ENCODE peak calls at places on chromosome 1, in four cellular contexts. C is adrenal gland, R is adipocyte, K is skeletal muscle cell. Z is an unnamed sample.

GRCh38 chr1:225963735-225964530 is 22.9 kb upstream of the LEFTY2 start:
- DNase-seq in C (no peak), R (no peak), K (no peak), Z (no peak)

GRCh38 chr1:53371851-53372250 is 44.0 kb upstream of the LRP8 start:
- DNase-seq in C (no peak), R (no peak), K (no peak), Z (no peak)

GRCh38 chr1:93056214-93056613 is 22.9 kb upstream of the MTF2 start:
- DNase-seq in C (no peak), R (peak), K (peak), Z (peak)

GRCh38 chr1:36092798-36093185 is 4.1 kb downstream of the ADPRS start:
- DNase-seq in C (no peak), R (no peak), K (no peak), Z (no peak)

GRCh38 chr1:206506803-206507394 is 432 bp upstream of the RASSF5 start:
- DNase-seq in C (peak), R (no peak), K (no peak), Z (no peak)

GRCh38 chr1:116942344-116942743 is 32.6 kb downstream of the PTGFRN start:
- DNase-seq in C (no peak), R (no peak), K (no peak), Z (no peak)

GRCh38 chr1:30248373-30248772 is 475.0 kb downstream of the MATN1 start:
- DNase-seq in C (no peak), R (no peak), K (no peak), Z (no peak)

GRCh38 chr1:205071028-205071409 is 13.2 kb downstream of the TMEM81 start:
- DNase-seq in C (no peak), R (no peak), K (no peak), Z (no peak)

GRCh38 chr1:107132195-107132594 is 8.6 kb upstream of the NTNG1 start:
- DNase-seq in C (no peak), R (no peak), K (no peak), Z (no peak)

GRCh38 chr1:12594966-12595838 is 22.8 kb downstream of the DHRS3 start:
- DNase-seq in C (no peak), R (peak), K (no peak), Z (peak)

GRCh38 chr1:182259229-182259872 is 132.2 kb downstream of the GLUL start:
- DNase-seq in C (peak), R (peak), K (peak), Z (peak)

GRCh38 chr1:15345711-15346355 is 63.9 kb upstream of the EFHD2 start:
- DNase-seq in C (no peak), R (no peak), K (no peak), Z (no peak)

GRCh38 chr1:47317841-47318240 is 3.9 kb upstream of the STIL start:
- DNase-seq in C (no peak), R (peak), K (peak), Z (peak)

GRCh38 chr1:208043690-208044089 is 132.8 kb upstream of the CD34 start:
- DNase-seq in C (no peak), R (no peak), K (no peak), Z (no peak)

GRCh38 chr1:37795340-37796110 is 1.9 kb downstream of the MANEAL start:
- DNase-seq in C (peak), R (peak), K (no peak), Z (peak)

GRCh38 chr1:31154632-31155215 is 85.0 kb downstream of the NKAIN1 start:
- DNase-seq in C (peak), R (peak), K (peak), Z (peak)

GRCh38 chr1:193113258-193113991 is 8.2 kb upstream of the GLRX2 start:
- DNase-seq in C (no peak), R (no peak), K (no peak), Z (no peak)

GRCh38 chr1:10674700-10675598 is 121.5 kb downstream of the CASZ1 start:
- DNase-seq in C (no peak), R (no peak), K (no peak), Z (no peak)

GRCh38 chr1:237799762-237800474 is 90.8 kb downstream of the ZP4 start:
- DNase-seq in C (peak), R (peak), K (no peak), Z (no peak)

GRCh38 chr1:236086537-236086936 is 21.6 kb upstream of the NID1 start:
- DNase-seq in C (no peak), R (no peak), K (no peak), Z (no peak)

GRCh38 chr1:175129644-175129996 is 62.0 kb downstream of the TNN start:
- DNase-seq in C (no peak), R (no peak), K (no peak), Z (no peak)

GRCh38 chr1:112247971-112248370 is 148.0 kb upstream of the CTTNBP2NL start:
- DNase-seq in C (no peak), R (no peak), K (no peak), Z (no peak)

GRCh38 chr1:24457866-24458265 is 42.3 kb downstream of the NIPAL3 start:
- DNase-seq in C (no peak), R (no peak), K (no peak), Z (no peak)

GRCh38 chr1:228469413-228470162 is 17.6 kb upstream of the RNF187 start:
- DNase-seq in C (no peak), R (no peak), K (no peak), Z (no peak)

GRCh38 chr1:217372251-217372970 is 258.5 kb downstream of the GPATCH2 start:
- DNase-seq in C (no peak), R (no peak), K (no peak), Z (no peak)

GRCh38 chr1:180888870-180889269 is 23.8 kb upstream of the KIAA1614 start:
- DNase-seq in C (no peak), R (no peak), K (no peak), Z (no peak)

GRCh38 chr1:44536357-44536756 is 131.3 kb downstream of the RNF220 start:
- DNase-seq in C (no peak), R (no peak), K (no peak), Z (no peak)

GRCh38 chr1:156948708-156949107 is 28.3 kb downstream of the LRRC71 start:
- DNase-seq in C (no peak), R (no peak), K (no peak), Z (no peak)

GRCh38 chr1:75099581-75099980 is 34.6 kb upstream of the LHX8 start:
- DNase-seq in C (no peak), R (no peak), K (no peak), Z (no peak)

GRCh38 chr1:51699376-51699775 is 82.5 kb downstream of the OSBPL9 start:
- DNase-seq in C (no peak), R (no peak), K (no peak), Z (peak)
- H3K4me3 ChIP-seq in C (no peak), R (no peak), K (no peak), Z (no peak)

DNA sequence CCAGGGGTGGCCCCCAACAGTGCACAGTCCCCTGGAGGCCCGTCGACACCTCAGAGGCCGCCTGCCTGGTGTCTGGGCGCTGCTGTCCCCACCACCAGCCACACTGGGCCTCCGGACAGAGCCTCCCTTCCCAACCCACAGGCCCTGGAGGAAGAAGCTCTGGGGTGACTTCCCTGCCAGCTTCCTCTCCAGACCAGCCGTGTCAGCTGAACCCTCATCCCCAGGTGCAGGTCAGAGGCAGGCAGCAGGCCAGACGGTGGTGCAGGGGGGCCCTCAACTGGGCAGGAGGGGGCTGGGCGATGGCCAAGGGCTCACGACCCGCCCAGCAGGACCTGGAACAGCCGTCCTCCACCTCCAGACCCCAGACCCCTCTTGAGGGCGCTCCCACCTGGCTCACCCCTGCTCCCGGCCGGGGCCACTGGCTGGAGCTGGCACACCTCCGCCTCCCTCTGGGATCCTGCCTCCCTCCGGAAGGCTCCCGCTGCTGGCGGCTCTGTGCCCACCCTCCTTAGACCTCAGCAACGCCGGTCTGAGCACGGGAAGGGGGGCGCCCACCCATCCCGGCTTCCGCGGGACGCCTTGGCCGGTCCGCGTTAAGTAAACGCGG is 520 bp downstream of the TNFRSF18 start:
- DNase-seq in C (no peak), R (no peak), K (no peak), Z (no peak)
- H3K4me3 ChIP-seq in C (no peak), R (no peak), K (peak), Z (no peak)

DNA sequence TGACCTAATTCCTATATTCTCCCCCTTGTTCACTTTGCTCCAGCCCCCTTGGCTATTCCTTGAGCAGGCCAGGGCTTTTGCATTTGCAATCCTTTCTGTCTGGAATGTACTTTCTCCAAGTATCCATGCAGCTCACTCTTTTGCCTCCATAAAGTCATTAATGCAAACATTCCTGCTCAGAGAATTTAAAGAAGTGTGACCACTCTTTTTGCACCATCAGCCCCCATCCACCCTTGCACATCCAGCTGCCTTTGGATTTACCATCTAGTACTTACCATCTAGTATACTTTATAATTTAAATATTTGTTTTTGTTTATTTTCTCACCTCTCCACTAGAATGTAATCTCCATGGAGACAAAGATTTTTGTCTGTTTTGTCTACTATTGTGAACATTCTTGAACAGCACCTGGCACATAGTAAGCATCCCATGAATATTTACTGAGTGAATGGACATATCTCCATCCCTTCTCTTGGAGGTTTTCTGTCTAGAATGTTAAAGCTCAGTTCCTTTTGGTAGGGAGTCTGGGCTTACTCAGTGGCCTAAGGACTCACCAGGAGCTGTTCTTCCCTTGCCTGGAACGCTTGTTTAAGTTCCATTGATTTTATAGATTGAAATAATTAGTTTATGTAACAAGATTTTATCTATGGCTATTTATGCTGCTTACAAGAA is 22.6 kb downstream of the SLAMF6 start:
- DNase-seq in C (no peak), R (no peak), K (no peak), Z (no peak)
- H3K4me3 ChIP-seq in C (no peak), R (no peak), K (no peak), Z (no peak)

GRCh38 chr1:23403355-23403734 is 21.2 kb downstream of the TCEA3 start:
- DNase-seq in C (no peak), R (no peak), K (no peak), Z (no peak)
- H3K4me3 ChIP-seq in C (no peak), R (no peak), K (no peak), Z (no peak)

GRCh38 chr1:145985129-145985501 is 11.3 kb downstream of the TXNIP start:
- DNase-seq in C (peak), R (no peak), K (no peak), Z (no peak)

GRCh38 chr1:145983959-145984830 is 12.2 kb downstream of the TXNIP start:
- DNase-seq in C (no peak), R (no peak), K (no peak), Z (no peak)

GRCh38 chr1:145986551-145986950 is 9.8 kb downstream of the TXNIP start:
- DNase-seq in C (no peak), R (no peak), K (no peak), Z (no peak)

GRCh38 chr1:145987926-145988325 is 8.5 kb downstream of the TXNIP start:
- DNase-seq in C (no peak), R (no peak), K (no peak), Z (no peak)

DNA sequence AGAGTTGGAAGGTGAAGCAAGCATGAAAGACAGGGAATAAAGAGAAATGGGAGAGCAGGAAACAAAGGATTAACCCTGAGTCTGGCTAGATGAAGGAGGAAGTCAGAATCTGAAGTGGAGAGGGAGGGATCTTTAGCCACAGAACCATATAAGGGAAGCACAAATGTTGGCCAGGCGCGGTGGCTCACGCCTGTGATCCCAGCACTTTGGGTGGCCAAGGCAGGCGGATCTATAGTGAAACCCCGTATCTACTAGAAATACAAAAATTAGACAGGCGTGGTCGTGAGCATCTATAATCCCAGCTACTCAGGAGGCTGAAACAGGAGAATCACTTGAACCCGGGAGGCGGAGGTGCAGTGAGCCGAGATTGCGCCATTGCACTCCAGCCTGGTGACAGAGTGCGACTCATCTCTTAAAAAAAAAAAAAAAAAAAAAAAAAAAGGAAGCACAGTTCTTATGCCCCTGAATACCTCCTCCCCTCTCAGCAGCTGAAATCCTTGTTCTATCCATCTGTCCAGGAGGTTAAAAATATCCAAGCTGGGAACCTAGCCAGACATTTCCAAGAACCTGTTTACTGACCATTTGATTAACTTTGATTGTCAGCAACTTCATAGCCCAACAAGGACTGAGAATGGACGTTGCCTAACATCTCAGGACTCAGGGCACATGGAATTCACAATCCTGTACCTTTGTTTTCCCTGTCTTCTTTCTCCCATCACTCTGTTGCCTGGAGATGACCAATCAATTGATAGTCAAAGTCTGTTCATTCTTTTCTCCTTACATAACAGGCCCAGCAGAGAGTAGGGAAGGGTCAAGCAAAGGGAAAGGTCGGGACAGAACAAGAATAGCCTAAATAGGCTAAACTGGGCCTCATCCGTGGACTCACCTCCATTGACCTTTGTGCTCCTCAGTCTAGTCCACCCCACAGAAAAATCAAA is 10.6 kb downstream of the TXNIP start:
- DNase-seq in C (peak), R (peak), K (peak), Z (peak)
- H3K4me3 ChIP-seq in C (no peak), R (peak), K (no peak), Z (no peak)

GRCh38 chr1:39047374-39048229 is 21.5 kb downstream of the NDUFS5 start:
- DNase-seq in C (peak), R (peak), K (peak), Z (peak)
- H3K4me3 ChIP-seq in C (no peak), R (peak), K (no peak), Z (no peak)

DNA sequence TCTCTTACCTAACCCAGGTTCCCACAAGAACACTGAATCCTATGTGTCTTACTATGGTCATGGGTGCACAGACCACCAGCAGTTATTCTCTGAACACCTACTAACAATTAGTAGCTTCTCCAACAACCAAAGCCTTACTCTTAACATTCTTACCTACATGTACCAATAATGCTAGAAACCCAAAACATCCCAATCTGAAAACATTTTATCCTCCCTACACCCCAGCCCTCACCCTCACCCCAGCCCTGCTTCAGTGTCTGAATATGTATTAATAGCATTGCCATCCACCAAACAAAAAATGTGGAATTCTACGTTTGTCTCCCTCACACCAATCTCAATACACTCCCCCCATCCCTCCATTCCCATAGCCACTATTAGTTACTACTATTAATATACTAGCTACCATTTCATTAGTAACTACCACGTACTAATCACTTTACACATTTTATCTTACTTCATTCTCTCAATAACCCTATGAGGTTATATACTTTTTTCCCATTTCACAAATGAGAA is 2.6 kb downstream of the TRIM33 start:
- DNase-seq in C (no peak), R (no peak), K (no peak), Z (no peak)
- H3K4me3 ChIP-seq in C (no peak), R (peak), K (no peak), Z (no peak)

GRCh38 chr1:66752000-66752592 is at the start of gene DYNLT5:
- DNase-seq in C (peak), R (peak), K (no peak), Z (peak)
- H3K4me3 ChIP-seq in C (no peak), R (peak), K (peak), Z (peak)